ENCODE peak calls at places on chromosomes 2 and 18, in five cellular contexts. One of them, this sample, is unnamed.

GRCh38 chr2:129780316-129781282 is 198.9 kb upstream of the RAB6C start:
- DNase-seq in NT2/D1: no peak
- DNase-seq in HepG2: no peak
- DNase-seq in GM12878: no peak
- DNase-seq in H1: no peak
- DNase-seq in this sample: no peak

GRCh38 chr2:209086761-209087160 is 337.1 kb upstream of the MAP2 start:
- DNase-seq in HepG2: no peak
- DNase-seq in H1: no peak
- DNase-seq in GM12878: no peak
- DNase-seq in NT2/D1: no peak
- DNase-seq in this sample: no peak

GRCh38 chr18:74856967-74857366 is 259.3 kb downstream of the ZNF407 start:
- DNase-seq in GM12878: no peak
- DNase-seq in H1: no peak
- DNase-seq in HepG2: no peak
- DNase-seq in NT2/D1: no peak
- DNase-seq in this sample: no peak

GRCh38 chr2:9310827-9311226 is 104.2 kb downstream of the ASAP2 start:
- DNase-seq in NT2/D1: no peak
- DNase-seq in HepG2: no peak
- DNase-seq in H1: no peak
- DNase-seq in GM12878: no peak
- DNase-seq in this sample: no peak

GRCh38 chr2:37189452-37190153 is 1.1 kb upstream of the SULT6B1 start:
- DNase-seq in NT2/D1: peak
- DNase-seq in HepG2: peak
- DNase-seq in H1: peak
- DNase-seq in GM12878: no peak
- DNase-seq in this sample: no peak

GRCh38 chr2:241188386-241189092 is at the start of gene ANO7:
- DNase-seq in GM12878: no peak
- DNase-seq in H1: no peak
- DNase-seq in HepG2: no peak
- DNase-seq in NT2/D1: no peak
- DNase-seq in this sample: no peak

GRCh38 chr18:37889963-37890362 is 324.4 kb upstream of the CELF4 start:
- DNase-seq in NT2/D1: no peak
- DNase-seq in H1: no peak
- DNase-seq in GM12878: no peak
- DNase-seq in HepG2: no peak
- DNase-seq in this sample: no peak

GRCh38 chr2:112701092-112701491 is 19.7 kb upstream of the NT5DC4 start:
- DNase-seq in HepG2: no peak
- DNase-seq in H1: no peak
- DNase-seq in NT2/D1: no peak
- DNase-seq in GM12878: no peak
- DNase-seq in this sample: no peak

GRCh38 chr2:9630001-9630749 is 622 bp downstream of the YWHAQ start:
- DNase-seq in GM12878: no peak
- DNase-seq in NT2/D1: peak
- DNase-seq in H1: peak
- DNase-seq in HepG2: peak
- DNase-seq in this sample: peak

GRCh38 chr2:119744335-119744939 is 15.3 kb upstream of the PTPN4 start:
- DNase-seq in GM12878: no peak
- DNase-seq in HepG2: peak
- DNase-seq in H1: no peak
- DNase-seq in NT2/D1: no peak
- DNase-seq in this sample: no peak

GRCh38 chr2:175621847-175622246 is 380.2 kb downstream of the LNPK start:
- DNase-seq in H1: no peak
- DNase-seq in NT2/D1: no peak
- DNase-seq in GM12878: no peak
- DNase-seq in HepG2: no peak
- DNase-seq in this sample: peak

GRCh38 chr2:121489284-121489683 is 41.4 kb upstream of the RNU4ATAC start:
- DNase-seq in H1: no peak
- DNase-seq in NT2/D1: no peak
- DNase-seq in GM12878: peak
- DNase-seq in HepG2: peak
- DNase-seq in this sample: no peak

GRCh38 chr2:108244667-108245414 is 5.1 kb downstream of the SULT1C3 start:
- DNase-seq in H1: no peak
- DNase-seq in NT2/D1: no peak
- DNase-seq in GM12878: no peak
- DNase-seq in HepG2: no peak
- DNase-seq in this sample: no peak

GRCh38 chr2:109409347-109410020 is 204.3 kb downstream of the SEPTIN10 start:
- DNase-seq in HepG2: no peak
- DNase-seq in NT2/D1: no peak
- DNase-seq in H1: no peak
- DNase-seq in GM12878: no peak
- DNase-seq in this sample: no peak

GRCh38 chr2:85438291-85439110 is 20.0 kb downstream of the SH2D6 start:
- DNase-seq in H1: no peak
- DNase-seq in GM12878: no peak
- DNase-seq in NT2/D1: no peak
- DNase-seq in HepG2: peak
- DNase-seq in this sample: no peak

GRCh38 chr2:203705184-203705583 is 1.3 kb upstream of the CD28 start:
- DNase-seq in H1: no peak
- DNase-seq in NT2/D1: no peak
- DNase-seq in GM12878: no peak
- DNase-seq in HepG2: no peak
- DNase-seq in this sample: no peak

GRCh38 chr2:96102596-96103387 is 13.6 kb downstream of the ADRA2B start:
- DNase-seq in GM12878: no peak
- DNase-seq in HepG2: no peak
- DNase-seq in H1: no peak
- DNase-seq in NT2/D1: no peak
- DNase-seq in this sample: no peak

GRCh38 chr18:59823611-59824195 is 76.1 kb upstream of the PMAIP1 start:
- DNase-seq in GM12878: no peak
- DNase-seq in H1: peak
- DNase-seq in HepG2: peak
- DNase-seq in NT2/D1: peak
- DNase-seq in this sample: peak

GRCh38 chr18:58449366-58449935 is 179.4 kb downstream of the ALPK2 start:
- DNase-seq in H1: no peak
- DNase-seq in NT2/D1: peak
- DNase-seq in GM12878: no peak
- DNase-seq in HepG2: peak
- DNase-seq in this sample: no peak

GRCh38 chr18:77736817-77737216 is 487.2 kb downstream of the GALR1 start:
- DNase-seq in H1: no peak
- DNase-seq in GM12878: no peak
- DNase-seq in HepG2: no peak
- DNase-seq in NT2/D1: no peak
- DNase-seq in this sample: no peak

GRCh38 chr18:77733292-77733903 is 483.8 kb downstream of the GALR1 start:
- DNase-seq in H1: peak
- DNase-seq in NT2/D1: no peak
- DNase-seq in HepG2: no peak
- DNase-seq in GM12878: no peak
- DNase-seq in this sample: no peak

DNA sequence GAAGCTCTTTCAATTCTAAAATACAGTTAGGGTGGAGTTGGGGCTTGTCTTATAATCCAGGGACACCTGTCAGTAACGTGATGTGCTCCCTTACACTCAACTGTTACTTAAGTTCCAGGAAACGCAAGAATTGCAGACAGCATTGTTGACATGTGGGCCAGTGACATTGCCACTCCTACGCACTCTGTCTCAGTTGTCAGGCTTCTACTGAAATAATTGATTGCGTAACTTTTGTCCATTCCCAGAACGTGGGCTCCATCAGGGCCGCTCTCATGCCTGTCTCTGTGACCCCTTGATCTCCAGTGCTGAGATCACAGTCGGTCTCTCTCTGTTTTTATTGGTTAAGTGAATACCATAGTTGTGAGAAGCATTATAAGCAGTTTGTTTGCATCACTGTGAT is 487.8 kb downstream of the GALR1 start:
- DNase-seq in NT2/D1: no peak
- DNase-seq in H1: no peak
- DNase-seq in HepG2: no peak
- DNase-seq in GM12878: no peak
- DNase-seq in this sample: no peak
- TF ChIP-seq SUZ12 in NT2/D1: no peak
- TF ChIP-seq SUZ12 in H1: no peak
- TF ChIP-seq SUZ12 in HepG2: no peak
- TF ChIP-seq SUZ12 in GM12878: no peak
- TF ChIP-seq SUZ12 in this sample: no peak

GRCh38 chr18:23131693-23132319 is 3.5 kb upstream of the CABLES1 start:
- DNase-seq in HepG2: peak
- DNase-seq in NT2/D1: no peak
- DNase-seq in H1: no peak
- DNase-seq in GM12878: peak
- DNase-seq in this sample: peak
- TF ChIP-seq SUZ12 in HepG2: no peak
- TF ChIP-seq SUZ12 in NT2/D1: no peak
- TF ChIP-seq SUZ12 in H1: no peak
- TF ChIP-seq SUZ12 in GM12878: no peak
- TF ChIP-seq SUZ12 in this sample: no peak

DNA sequence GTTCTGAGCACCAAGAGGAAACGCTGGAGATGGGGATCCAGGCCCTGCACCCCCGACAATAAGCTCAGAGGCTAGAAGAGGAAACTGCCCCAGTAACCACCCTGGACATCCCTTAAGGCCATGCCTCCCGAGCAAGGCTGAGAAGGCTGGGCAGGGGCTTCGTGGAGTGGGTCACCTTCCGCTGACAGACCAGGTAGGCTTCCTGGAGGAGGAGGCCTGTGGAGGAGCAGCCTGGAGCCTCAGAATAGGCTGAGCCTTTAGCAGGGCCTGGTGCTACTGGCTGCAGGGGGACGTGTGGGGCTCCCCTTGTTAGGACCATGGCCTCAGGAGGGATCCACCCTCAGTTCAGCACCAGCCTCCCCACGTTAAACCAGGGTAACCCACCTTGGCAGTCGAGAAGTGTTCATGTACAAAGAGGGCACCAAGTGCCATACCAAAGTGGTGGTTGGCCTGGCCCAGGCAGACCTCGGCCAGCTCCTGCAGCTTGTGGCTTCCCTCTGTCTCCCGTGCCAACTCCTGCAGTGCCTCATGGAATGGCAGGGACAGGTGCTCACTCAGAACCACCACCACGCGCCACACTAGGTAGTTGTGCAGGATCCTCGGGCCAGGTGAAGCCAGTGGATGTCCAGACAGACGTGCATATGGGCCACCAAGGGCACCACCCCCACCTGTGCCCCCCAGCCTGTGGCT is 28.5 kb upstream of the ALPP start:
- DNase-seq in GM12878: no peak
- DNase-seq in HepG2: no peak
- DNase-seq in H1: no peak
- DNase-seq in NT2/D1: no peak
- DNase-seq in this sample: no peak
- TF ChIP-seq SUZ12 in GM12878: no peak
- TF ChIP-seq SUZ12 in HepG2: no peak
- TF ChIP-seq SUZ12 in H1: no peak
- TF ChIP-seq SUZ12 in NT2/D1: no peak
- TF ChIP-seq SUZ12 in this sample: no peak

GRCh38 chr2:197097578-197098366 is 171.3 kb upstream of the PGAP1 start:
- DNase-seq in NT2/D1: no peak
- DNase-seq in H1: no peak
- DNase-seq in GM12878: no peak
- DNase-seq in HepG2: no peak
- DNase-seq in this sample: no peak
- TF ChIP-seq SUZ12 in NT2/D1: no peak
- TF ChIP-seq SUZ12 in H1: no peak
- TF ChIP-seq SUZ12 in GM12878: no peak
- TF ChIP-seq SUZ12 in HepG2: no peak
- TF ChIP-seq SUZ12 in this sample: no peak